ENCODE peak calls at places on chromosomes 7 and 10, in four cellular contexts. O is activated naive CD8-positive, alpha-beta T cell treated with anti-CD3 and anti-CD28 coated beads, Interleukin-2, amount 50 U/mL, for 24 hours; A is NCI-H2081 treated with DMSO at 0.1 percent for 48 hours; N is NCI-H82. S is an unnamed sample.

GRCh38 chr7:99375070-99375807 is 709 bp downstream of the ARPC1B start:
- DNase-seq in O (peak), A (no peak), N (peak), S (peak)

GRCh38 chr10:110802090-110802489 is 69.6 kb upstream of the PDCD4 start:
- DNase-seq in O (no peak), A (no peak), N (peak), S (no peak)

GRCh38 chr10:46254007-46254383 is 32.8 kb upstream of the ANTXRL start:
- DNase-seq in O (no peak), A (no peak), N (no peak), S (no peak)

GRCh38 chr10:43054593-43054992 is 22.3 kb upstream of the RET start:
- DNase-seq in O (no peak), A (no peak), N (no peak), S (no peak)

GRCh38 chr7:148924011-148924410 is 39.9 kb upstream of the EZH2 start:
- DNase-seq in O (no peak), A (no peak), N (no peak), S (no peak)

GRCh38 chr7:104933022-104933421 is 81.0 kb upstream of the KMT2E start:
- DNase-seq in O (no peak), A (no peak), N (no peak), S (no peak)

GRCh38 chr7:2247141-2247985 is 5.3 kb downstream of the NUDT1 start:
- DNase-seq in O (peak), A (no peak), N (peak), S (peak)

GRCh38 chr10:63343476-63343875 is 122.3 kb downstream of the JMJD1C start:
- DNase-seq in O (no peak), A (no peak), N (no peak), S (no peak)

GRCh38 chr10:59435707-59436106 is 73.4 kb upstream of the FAM13C start:
- DNase-seq in O (no peak), A (no peak), N (no peak), S (no peak)

GRCh38 chr7:601573-602340 is 82.1 kb upstream of the PDGFA start:
- DNase-seq in O (peak), A (no peak), N (no peak), S (no peak)

GRCh38 chr10:80313523-80313922 is 24.1 kb upstream of the MAT1A start:
- DNase-seq in O (no peak), A (no peak), N (no peak), S (no peak)

GRCh38 chr10:30170814-30171213 is 111.4 kb upstream of the JCAD start:
- DNase-seq in O (no peak), A (no peak), N (no peak), S (no peak)

GRCh38 chr10:89398003-89398749 is 5.8 kb downstream of the IFIT1 start:
- DNase-seq in O (no peak), A (no peak), N (no peak), S (no peak)

GRCh38 chr10:123804716-123805115 is 86.9 kb downstream of the CPXM2 start:
- DNase-seq in O (no peak), A (no peak), N (no peak), S (no peak)

S was measured in BE2C.